ENCODE peak calls at places on chromosomes 3 and 15, in four cellular contexts. R is HFFc6, W is Right ventricle myocardium superior, D is tibial nerve. C is an unnamed sample.

GRCh38 chr3:108406661-108407206 is 103.7 kb downstream of the MYH15 start:
- DNase-seq in W (no peak), D (no peak), R (peak), C (peak)

GRCh38 chr3:77699292-77699691 is 659.4 kb downstream of the ROBO2 start:
- DNase-seq in W (no peak), D (no peak), R (no peak), C (no peak)

GRCh38 chr15:48647963-48648362 is 2.5 kb upstream of the FBN1 start:
- DNase-seq in R (peak), W (no peak), D (no peak), C (no peak)

GRCh38 chr3:141127344-141128125 is 76.4 kb downstream of the SPSB4 start:
- DNase-seq in R (no peak), D (no peak), W (no peak), C (no peak)

GRCh38 chr15:88648357-88649214 is 9.8 kb downstream of the ISG20 start:
- DNase-seq in W (no peak), D (no peak), R (no peak), C (no peak)

GRCh38 chr3:62571916-62572315 is 198.6 kb upstream of the FEZF2 start:
- DNase-seq in D (no peak), W (no peak), R (no peak), C (no peak)

GRCh38 chr3:127053026-127053425 is 70.1 kb downstream of the PLXNA1 start:
- DNase-seq in D (no peak), R (no peak), W (peak), C (no peak)

GRCh38 chr3:11434017-11434526 is 161.9 kb downstream of the ATG7 start:
- DNase-seq in D (peak), W (peak), R (peak), C (no peak)

GRCh38 chr3:172317984-172318383 is 130.3 kb downstream of the GHSR start:
- DNase-seq in R (peak), W (peak), D (no peak), C (peak)

GRCh38 chr15:67880651-67881182 is 40.9 kb upstream of the RNU6-1 start:
- DNase-seq in D (no peak), W (peak), R (no peak), C (no peak)

GRCh38 chr3:111861396-111861795 is 2.3 kb downstream of the PHLDB2 start:
- DNase-seq in W (no peak), R (no peak), D (no peak), C (no peak)

GRCh38 chr3:59079962-59080361 is 30.1 kb upstream of the CFAP20DC start:
- DNase-seq in R (no peak), W (no peak), D (no peak), C (no peak)

GRCh38 chr3:151156618-151157216 is 46.3 kb downstream of the GPR171 start:
- DNase-seq in W (no peak), D (no peak), R (peak), C (peak)

GRCh38 chr3:195182470-195182795 is 88.5 kb downstream of the XXYLT1 start:
- DNase-seq in R (peak), D (no peak), W (no peak), C (no peak)